ENCODE peak calls at places on chromosome 15, in eight cellular contexts. R is heart left ventricle, G is endothelial cell of umbilical vein, J is aorta, L is tibial artery, W is A673, D is H1, Z is left lung. T is an unnamed sample. For H3K4me1, the result is how much of the 10 kb centered on the place peaks cover.

GRCh38 chr15:51888593-51889195 is 59.2 kb downstream of the TMOD3 start:
- DNase-seq in R (no peak), G (peak), J (no peak), L (no peak), W (peak), D (no peak), Z (no peak), T (no peak)

GRCh38 chr15:97904196-97904572 is 56.3 kb upstream of the ARRDC4 start:
- DNase-seq in R (peak), G (peak), J (peak), L (peak), W (peak), D (peak), Z (peak), T (peak)

GRCh38 chr15:50627351-50628055 is 59.1 kb downstream of the TRPM7 start:
- DNase-seq in R (no peak), G (no peak), J (no peak), L (no peak), W (no peak), D (no peak), Z (no peak), T (no peak)

GRCh38 chr15:75814794-75815193 is 28.5 kb upstream of the UBE2Q2 start:
- DNase-seq in R (no peak), G (no peak), J (no peak), L (no peak), W (no peak), D (no peak), Z (no peak), T (no peak)

GRCh38 chr15:29379647-29380046 is 110.0 kb upstream of the NSMCE3 start:
- DNase-seq in R (no peak), G (no peak), J (no peak), L (no peak), W (no peak), D (no peak), Z (no peak), T (no peak)

GRCh38 chr15:45581919-45582318 is 5.3 kb upstream of the BLOC1S6 start:
- DNase-seq in R (no peak), G (no peak), J (no peak), L (no peak), W (no peak), D (no peak), Z (no peak), T (no peak)

GRCh38 chr15:89018235-89018634 is 70.0 kb upstream of the ABHD2 start:
- DNase-seq in R (peak), G (no peak), J (peak), L (peak), W (no peak), D (no peak), Z (no peak), T (peak)

GRCh38 chr15:45631831-45632230 is 3.0 kb upstream of the SQOR start:
- DNase-seq in R (no peak), G (no peak), J (no peak), L (no peak), W (no peak), D (no peak), Z (no peak), T (no peak)

GRCh38 chr15:29031502-29032228 is 145.9 kb downstream of the APBA2 start:
- DNase-seq in R (no peak), G (no peak), J (no peak), L (no peak), W (no peak), D (no peak), Z (no peak), T (no peak)

GRCh38 chr15:57667171-57667924 is 39.2 kb upstream of the POLR2M start:
- DNase-seq in R (no peak), G (peak), J (no peak), L (no peak), W (peak), D (no peak), Z (no peak), T (no peak)

GRCh38 chr15:80693682-80694623 is 1.2 kb upstream of the ABHD17C start:
- DNase-seq in R (no peak), G (peak), J (no peak), L (no peak), W (no peak), D (no peak), Z (no peak), T (no peak)

GRCh38 chr15:77160562-77161481 is 89.9 kb upstream of the TSPAN3 start:
- DNase-seq in R (no peak), G (peak), J (no peak), L (no peak), W (no peak), D (no peak), Z (no peak), T (no peak)

GRCh38 chr15:58441376-58442070 is 9.7 kb downstream of the LIPC start:
- DNase-seq in R (no peak), G (peak), J (no peak), L (no peak), W (no peak), D (no peak), Z (no peak), T (no peak)

GRCh38 chr15:56806147-56806536 is 72.8 kb upstream of the ZNF280D start:
- DNase-seq in R (no peak), G (no peak), J (no peak), L (no peak), W (no peak), D (no peak), Z (no peak), T (no peak)

GRCh38 chr15:29889545-29890329 is 67.5 kb upstream of the TJP1 start:
- DNase-seq in R (no peak), G (no peak), J (no peak), L (no peak), W (no peak), D (no peak), Z (no peak), T (no peak)

GRCh38 chr15:31365655-31366127 is 39.1 kb downstream of the KLF13 start:
- DNase-seq in R (peak), G (no peak), J (peak), L (peak), W (peak), D (peak), Z (peak), T (peak)

GRCh38 chr15:31367021-31367729 is 40.5 kb downstream of the KLF13 start:
- DNase-seq in R (no peak), G (no peak), J (no peak), L (peak), W (peak), D (no peak), Z (no peak), T (no peak)

GRCh38 chr15:31365032-31365654 is 38.5 kb downstream of the KLF13 start:
- DNase-seq in R (no peak), G (no peak), J (no peak), L (no peak), W (no peak), D (no peak), Z (no peak), T (peak)

GRCh38 chr15:31367730-31368344 is 41.2 kb downstream of the KLF13 start:
- DNase-seq in R (no peak), G (no peak), J (no peak), L (no peak), W (no peak), D (no peak), Z (no peak), T (peak)

GRCh38 chr15:31366169-31366734 is 39.6 kb downstream of the KLF13 start:
- DNase-seq in R (peak), G (no peak), J (no peak), L (peak), W (peak), D (no peak), Z (no peak), T (peak)
- H3K4me1 ChIP-seq in R (half or more), G (under half), J (under half), L (under half), W (under half), D (under half), Z (half or more), T (half or more)

GRCh38 chr15:26891448-26891881 is 24.6 kb downstream of the GABRA5 start:
- DNase-seq in R (no peak), G (peak), J (peak), L (no peak), W (peak), D (peak), Z (peak), T (no peak)
- H3K4me1 ChIP-seq in R (under half), G (under half), J (under half), L (under half), W (under half), D (under half), Z (under half), T (under half)

GRCh38 chr15:64847016-64847415 is 5.3 kb downstream of the PLEKHO2 start:
- DNase-seq in R (peak), G (no peak), J (no peak), L (no peak), W (no peak), D (no peak), Z (no peak), T (no peak)
- H3K4me1 ChIP-seq in R (half or more), G (under half), J (under half), L (half or more), W (under half), D (under half), Z (under half), T (under half)

GRCh38 chr15:70703066-70703465 is 60.3 kb downstream of the UACA start:
- DNase-seq in R (no peak), G (peak), J (no peak), L (no peak), W (no peak), D (no peak), Z (no peak), T (no peak)

GRCh38 chr15:70703483-70703882 is 59.9 kb downstream of the UACA start:
- DNase-seq in R (no peak), G (no peak), J (no peak), L (no peak), W (peak), D (no peak), Z (no peak), T (no peak)

GRCh38 chr15:70704166-70704565 is 59.2 kb downstream of the UACA start:
- DNase-seq in R (no peak), G (no peak), J (no peak), L (no peak), W (no peak), D (no peak), Z (no peak), T (no peak)

GRCh38 chr15:70702584-70702983 is 60.8 kb downstream of the UACA start:
- DNase-seq in R (no peak), G (no peak), J (no peak), L (no peak), W (no peak), D (no peak), Z (no peak), T (no peak)

DNA sequence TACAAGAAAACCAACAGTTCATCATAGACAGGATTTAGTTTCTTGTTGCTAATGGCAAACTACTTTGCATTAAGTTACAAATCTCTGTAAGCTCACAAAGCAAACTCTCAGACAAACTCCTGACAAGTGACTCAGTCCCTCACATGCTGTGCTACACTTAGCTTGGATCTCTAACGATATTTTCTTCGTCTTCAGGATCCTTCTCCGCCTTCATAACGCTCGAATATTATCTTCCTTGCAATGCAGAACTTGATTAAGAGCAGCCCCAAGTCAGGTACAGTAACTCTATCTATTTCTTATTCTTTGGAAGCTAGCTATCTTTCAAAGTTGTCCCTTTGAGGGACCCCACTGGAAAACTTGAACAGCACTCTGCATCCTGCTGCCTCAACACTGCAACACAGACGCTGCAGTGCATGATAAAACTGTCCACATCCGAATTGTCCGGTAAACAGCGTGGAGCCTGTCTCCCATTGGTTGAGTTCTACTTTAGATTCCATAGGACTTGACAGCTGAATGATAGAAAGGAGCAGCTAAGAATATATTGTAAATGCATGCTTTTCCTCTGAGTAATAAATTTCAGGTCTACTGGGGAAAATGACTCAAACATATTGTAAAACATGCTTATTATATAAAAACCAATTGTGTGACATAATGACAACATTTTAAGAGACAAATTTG is 61.3 kb downstream of the UACA start:
- DNase-seq in R (no peak), G (peak), J (no peak), L (no peak), W (peak), D (no peak), Z (no peak), T (no peak)
- H3K4me1 ChIP-seq in R (half or more), G (half or more), J (under half), L (under half), W (under half), D (under half), Z (under half), T (half or more)

GRCh38 chr15:72475674-72476073 is 1.5 kb downstream of the ARIH1 start:
- DNase-seq in R (no peak), G (no peak), J (no peak), L (no peak), W (no peak), D (no peak), Z (no peak), T (no peak)

GRCh38 chr15:72486144-72486543 is 12.0 kb downstream of the ARIH1 start:
- DNase-seq in R (no peak), G (no peak), J (no peak), L (no peak), W (no peak), D (no peak), Z (no peak), T (no peak)

GRCh38 chr15:72483279-72483678 is 9.1 kb downstream of the ARIH1 start:
- DNase-seq in R (no peak), G (no peak), J (no peak), L (no peak), W (no peak), D (no peak), Z (no peak), T (no peak)

GRCh38 chr15:72482275-72482674 is 8.1 kb downstream of the ARIH1 start:
- DNase-seq in R (no peak), G (no peak), J (no peak), L (no peak), W (no peak), D (no peak), Z (no peak), T (no peak)

GRCh38 chr15:72481015-72481659 is 7.0 kb downstream of the ARIH1 start:
- DNase-seq in R (no peak), G (no peak), J (no peak), L (no peak), W (no peak), D (no peak), Z (no peak), T (peak)
- H3K4me1 ChIP-seq in R (half or more), G (under half), J (under half), L (half or more), W (under half), D (under half), Z (under half), T (half or more)

DNA sequence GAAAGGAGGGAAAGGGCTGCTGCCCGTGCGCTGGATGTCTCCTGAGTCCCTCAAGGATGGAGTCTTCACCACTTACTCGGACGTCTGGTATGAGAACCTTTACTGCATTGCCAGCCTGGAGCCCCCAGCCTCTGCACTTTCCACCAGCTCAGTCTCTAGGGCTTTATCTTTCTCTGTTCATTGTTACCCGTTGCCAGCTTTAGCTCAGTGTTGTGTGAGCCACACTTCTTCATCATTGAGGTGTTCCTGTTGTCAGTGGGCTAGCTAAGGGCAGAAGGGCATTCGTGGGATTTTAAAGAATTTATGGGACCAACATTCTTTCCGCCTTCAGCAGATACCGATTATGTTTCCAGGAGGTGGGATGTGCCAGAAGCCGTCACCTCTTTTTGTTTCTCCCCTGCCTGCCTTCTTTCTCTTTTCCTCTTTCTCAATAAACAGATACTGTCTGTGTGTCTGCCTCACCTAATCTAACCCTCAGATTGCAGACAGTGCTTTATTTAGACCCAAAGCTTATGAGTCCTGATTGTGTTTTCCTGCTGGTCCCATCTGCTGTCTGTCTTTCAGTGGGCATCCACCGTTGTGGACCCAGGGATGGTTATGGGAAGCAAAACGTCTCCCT is 64.5 kb downstream of the PGPEP1L start:
- DNase-seq in R (no peak), G (no peak), J (no peak), L (no peak), W (no peak), D (no peak), Z (no peak), T (no peak)
- H3K4me1 ChIP-seq in R (under half), G (under half), J (under half), L (under half), W (under half), D (under half), Z (under half), T (half or more)